ENCODE peak calls at places on chromosomes 13 and 19, in four cellular contexts. V, T, R and A are unnamed samples. For H3K9me3, the result is how much of the 10 kb centered on the place peaks cover.

GRCh38 chr19:40759352-40759751 is 8.3 kb downstream of the SNRPA start:
- DNase-seq in V (no peak), R (no peak), T (no peak), A (no peak)

GRCh38 chr13:29845440-29846056 is 4.9 kb downstream of the UBL3 start:
- DNase-seq in V (no peak), T (peak), R (peak), A (no peak)

GRCh38 chr13:30276178-30276577 is 31.2 kb downstream of the KATNAL1 start:
- DNase-seq in V (no peak), R (no peak), T (no peak), A (no peak)

GRCh38 chr13:108915095-108915633 is 285.8 kb downstream of the MYO16 start:
- DNase-seq in T (no peak), R (peak), V (peak), A (no peak)

GRCh38 chr13:100298691-100299090 is 209.8 kb downstream of the PCCA start:
- DNase-seq in R (no peak), V (no peak), T (no peak), A (no peak)

GRCh38 chr13:94712812-94713555 is 639 bp upstream of the SOX21 start:
- DNase-seq in V (peak), T (no peak), R (peak), A (peak)

GRCh38 chr13:110683203-110683883 is 22.6 kb downstream of the CARS2 start:
- DNase-seq in T (no peak), V (peak), R (peak), A (no peak)

GRCh38 chr19:4061683-4062575 is 4.8 kb downstream of the ZBTB7A start:
- DNase-seq in V (peak), T (peak), R (peak), A (no peak)

GRCh38 chr13:93539914-93540313 is 313.3 kb downstream of the GPC6 start:
- DNase-seq in R (no peak), V (no peak), T (no peak), A (no peak)

GRCh38 chr13:20206836-20207235 is 14.1 kb upstream of the GJB2 start:
- DNase-seq in T (no peak), R (no peak), V (no peak), A (no peak)

GRCh38 chr19:39582891-39583625 is 19.3 kb upstream of the LGALS13 start:
- DNase-seq in V (no peak), R (no peak), T (no peak), A (no peak)

GRCh38 chr19:33227242-33227650 is 1.6 kb upstream of the SLC7A10 start:
- DNase-seq in V (no peak), R (no peak), T (no peak), A (no peak)

GRCh38 chr13:50355797-50356196 is 340.6 kb downstream of the KCNRG start:
- DNase-seq in V (no peak), T (no peak), R (no peak), A (no peak)

GRCh38 chr13:67328895-67329294 is 98.8 kb upstream of the PCDH9 start:
- DNase-seq in T (no peak), V (no peak), R (no peak), A (no peak)

GRCh38 chr13:99033814-99034213 is 56.0 kb upstream of the DOCK9 start:
- DNase-seq in T (peak), R (peak), V (peak), A (no peak)

GRCh38 chr19:35816846-35817245 is 4.2 kb upstream of the PRODH2 start:
- DNase-seq in R (no peak), T (no peak), V (no peak), A (no peak)

GRCh38 chr13:27660511-27660910 is 38.8 kb downstream of the POLR1D start:
- DNase-seq in T (no peak), R (no peak), V (no peak), A (no peak)

GRCh38 chr19:2167896-2168618 is 4.3 kb downstream of the DOT1L start:
- DNase-seq in R (peak), T (peak), V (peak), A (peak)

GRCh38 chr13:99421758-99422555 is 79.3 kb upstream of the TM9SF2 start:
- DNase-seq in T (no peak), R (no peak), V (no peak), A (no peak)

GRCh38 chr13:28792992-28793391 is 27.1 kb upstream of the MTUS2 start:
- DNase-seq in V (peak), T (no peak), R (no peak), A (peak)

GRCh38 chr13:66071018-66071417 is 1159.1 kb downstream of the PCDH9 start:
- DNase-seq in R (no peak), T (no peak), V (no peak), A (no peak)

GRCh38 chr13:113630296-113630695 is 27.7 kb downstream of the ATP4B start:
- DNase-seq in T (no peak), R (no peak), V (no peak), A (no peak)

GRCh38 chr13:37681295-37682032 is 82.9 kb upstream of the POSTN start:
- DNase-seq in R (peak), V (no peak), T (no peak), A (no peak)

GRCh38 chr19:6271721-6272410 is 7.9 kb downstream of the MLLT1 start:
- DNase-seq in T (no peak), V (no peak), R (peak), A (no peak)

GRCh38 chr13:40776681-40777165 is 5.7 kb upstream of the MRPS31 start:
- DNase-seq in V (peak), R (peak), T (peak), A (no peak)

GRCh38 chr19:11479470-11480080 is 1.3 kb downstream of the ELAVL3 start:
- DNase-seq in T (no peak), V (no peak), R (no peak), A (no peak)

GRCh38 chr13:92671821-92672220 is 554.8 kb upstream of the GPC6 start:
- DNase-seq in T (no peak), V (no peak), R (no peak), A (no peak)

GRCh38 chr13:114096811-114097503 is 35.5 kb downstream of the RASA3 start:
- DNase-seq in T (no peak), R (no peak), V (no peak), A (no peak)

GRCh38 chr13:40508112-40508511 is 158.3 kb downstream of the FOXO1 start:
- DNase-seq in V (peak), T (no peak), R (no peak), A (peak)

GRCh38 chr13:42849200-42849599 is 67.8 kb downstream of the FAM216B start:
- DNase-seq in V (no peak), R (no peak), T (no peak), A (no peak)

GRCh38 chr19:10222201-10222890 is 8.8 kb downstream of the S1PR2 start:
- DNase-seq in T (peak), V (no peak), R (no peak), A (no peak)

DNA sequence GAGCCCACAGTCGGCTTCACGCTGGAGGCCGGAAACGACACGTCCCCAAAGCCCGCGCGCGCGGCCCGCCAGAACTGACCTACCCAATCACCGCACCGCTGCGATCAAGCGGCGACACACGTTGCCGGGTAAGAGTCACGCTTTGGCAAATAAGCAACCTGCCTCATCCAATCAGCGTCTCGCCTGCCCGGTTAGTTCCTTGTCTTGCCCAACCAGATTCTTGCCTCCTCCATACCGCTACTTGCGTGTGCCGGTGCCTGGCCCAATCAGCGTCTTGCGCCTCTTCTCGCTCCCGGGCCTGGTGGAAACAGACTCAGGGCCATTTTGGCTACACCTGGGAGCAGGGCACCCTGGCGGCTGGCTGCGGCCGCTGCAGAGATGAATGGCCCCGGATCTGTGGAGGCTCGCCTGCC is 11.6 kb upstream of the ZNF544 start:
- DNase-seq in R (no peak), T (no peak), V (no peak), A (no peak)
- H3K9me3 ChIP-seq in R (under half), T (under half), V (half or more), A (under half)

DNA sequence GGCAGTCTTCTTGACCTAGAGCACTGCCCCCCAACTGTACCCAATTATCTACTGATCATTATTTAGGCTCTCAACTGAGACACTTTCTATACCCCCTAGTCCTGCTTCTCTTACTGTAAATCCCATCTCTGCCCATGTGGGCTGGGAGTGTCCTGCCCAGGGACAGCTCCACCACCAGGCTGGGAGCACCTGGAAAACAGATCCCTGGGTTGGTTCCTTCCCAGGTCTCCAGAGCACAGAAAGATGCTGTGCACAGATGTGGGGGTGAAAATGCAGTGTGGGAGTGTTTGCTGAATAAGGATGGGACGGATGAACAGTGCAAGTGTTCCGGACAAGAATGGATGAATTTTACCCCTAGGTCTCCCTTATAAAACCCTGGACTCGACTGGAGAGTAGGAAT is 12.7 kb downstream of the CYP4F2 start:
- DNase-seq in V (no peak), R (no peak), T (no peak), A (no peak)
- H3K9me3 ChIP-seq in V (under half), R (under half), T (under half), A (under half)

GRCh38 chr13:44098559-44098958 is 218.9 kb downstream of the LACC1 start:
- DNase-seq in R (no peak), T (no peak), V (no peak), A (no peak)

GRCh38 chr13:44096906-44097305 is 217.2 kb downstream of the LACC1 start:
- DNase-seq in T (no peak), V (no peak), R (no peak), A (no peak)

GRCh38 chr13:44104969-44105368 is 225.3 kb downstream of the LACC1 start:
- DNase-seq in T (no peak), V (no peak), R (no peak), A (no peak)

GRCh38 chr13:44103721-44104490 is 224.2 kb downstream of the LACC1 start:
- DNase-seq in V (peak), T (no peak), R (no peak), A (no peak)

GRCh38 chr13:44101347-44102083 is 221.8 kb downstream of the LACC1 start:
- DNase-seq in V (no peak), T (no peak), R (no peak), A (no peak)
- H3K9me3 ChIP-seq in V (under half), T (under half), R (under half), A (under half)

DNA sequence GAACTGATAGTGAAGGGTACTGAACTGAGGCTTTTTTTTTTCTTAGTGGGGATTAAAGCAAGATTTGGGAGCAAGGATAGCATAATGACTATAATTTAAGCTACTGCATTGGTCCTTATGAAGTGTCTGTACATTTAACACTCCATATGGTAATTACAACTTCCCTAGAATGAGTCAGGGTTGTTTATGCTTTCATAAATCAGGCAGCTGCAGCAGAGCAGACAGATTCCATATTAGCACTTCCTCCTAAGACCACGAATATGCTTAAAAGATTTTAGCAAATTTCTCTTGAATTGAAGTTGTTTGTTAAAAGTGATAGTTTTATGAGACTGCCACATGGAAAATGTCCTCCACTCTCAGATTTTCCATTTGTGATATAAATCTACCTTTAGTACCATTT is 401.1 kb upstream of the SPRY2 start:
- DNase-seq in R (no peak), V (no peak), T (no peak), A (no peak)
- H3K9me3 ChIP-seq in R (under half), V (under half), T (under half), A (under half)

DNA sequence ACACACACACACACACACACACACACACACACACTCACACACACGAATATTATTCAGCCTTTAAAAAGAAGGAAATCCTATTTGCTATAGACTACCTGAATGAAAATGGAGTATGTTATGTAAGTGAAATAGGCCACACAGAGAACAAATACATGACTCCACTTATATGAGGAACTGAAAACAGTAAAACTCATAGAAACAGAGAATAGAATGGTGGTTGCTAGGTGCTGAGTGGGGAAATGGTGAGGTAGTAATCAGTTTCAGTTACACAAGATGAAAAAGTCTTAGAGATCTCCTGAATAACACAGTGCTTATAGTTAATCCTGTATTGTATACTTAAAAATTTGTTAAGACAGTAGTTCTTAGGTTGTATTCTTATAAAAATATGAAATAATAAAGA is 8.2 kb downstream of the ZNF677 start:
- DNase-seq in V (no peak), R (no peak), T (peak), A (no peak)
- H3K9me3 ChIP-seq in V (under half), R (half or more), T (under half), A (under half)

GRCh38 chr19:28971011-28971410 is 241.9 kb downstream of the UQCRFS1 start:
- DNase-seq in V (no peak), T (no peak), R (no peak), A (no peak)

GRCh38 chr19:28972144-28972543 is 240.8 kb downstream of the UQCRFS1 start:
- DNase-seq in V (no peak), T (no peak), R (no peak), A (no peak)

GRCh38 chr19:28971513-28971912 is 241.4 kb downstream of the UQCRFS1 start:
- DNase-seq in R (no peak), T (no peak), V (no peak), A (no peak)

GRCh38 chr19:28966737-28967401 is 246.1 kb downstream of the UQCRFS1 start:
- DNase-seq in T (no peak), V (no peak), R (no peak), A (no peak)

GRCh38 chr19:28968721-28969120 is 244.2 kb downstream of the UQCRFS1 start:
- DNase-seq in R (no peak), V (no peak), T (no peak), A (no peak)
- H3K9me3 ChIP-seq in R (under half), V (under half), T (under half), A (under half)